ENCODE peak calls at places on chromosomes 13 and 19, in six cellular contexts. W, R, E, C, N and P are unnamed samples.

GRCh38 chr13:56314755-56315154 is 826.0 kb upstream of the PRR20A start:
- DNase-seq in W (no peak), R (no peak), E (no peak), C (no peak), N (no peak), P (no peak)

GRCh38 chr13:97749174-97749573 is 204.3 kb upstream of the IPO5 start:
- DNase-seq in W (no peak), R (no peak), E (no peak), C (no peak), N (no peak), P (no peak)

GRCh38 chr19:38667552-38668205 is 20.2 kb downstream of the ACTN4 start:
- DNase-seq in W (no peak), R (no peak), E (no peak), C (no peak), N (no peak), P (no peak)

GRCh38 chr19:4014541-4015491 is 7.3 kb downstream of the PIAS4 start:
- DNase-seq in W (no peak), R (no peak), E (no peak), C (no peak), N (peak; percentile 10), P (no peak)

GRCh38 chr13:66210677-66211076 is 1019.5 kb downstream of the PCDH9 start:
- DNase-seq in W (no peak), R (no peak), E (peak; percentile 85), C (no peak), N (no peak), P (no peak)

GRCh38 chr13:97295279-97296182 is 73.4 kb downstream of the MBNL2 start:
- DNase-seq in W (no peak), R (no peak), E (no peak), C (no peak), N (no peak), P (no peak)

GRCh38 chr19:1062387-1063029 is 4.5 kb upstream of the ARHGAP45 start:
- DNase-seq in W (no peak), R (no peak), E (no peak), C (no peak), N (no peak), P (no peak)

GRCh38 chr13:51148223-51148951 is 37.3 kb upstream of the C13orf42 start:
- DNase-seq in W (no peak), R (no peak), E (no peak), C (no peak), N (peak; percentile 52), P (no peak)

GRCh38 chr13:35684432-35684831 is 207.9 kb upstream of the MAB21L1 start:
- DNase-seq in W (no peak), R (no peak), E (no peak), C (no peak), N (no peak), P (no peak)

GRCh38 chr13:94660695-94661324 is 51.5 kb downstream of the SOX21 start:
- DNase-seq in W (no peak), R (no peak), E (no peak), C (no peak), N (peak; percentile 47), P (no peak)

DNA sequence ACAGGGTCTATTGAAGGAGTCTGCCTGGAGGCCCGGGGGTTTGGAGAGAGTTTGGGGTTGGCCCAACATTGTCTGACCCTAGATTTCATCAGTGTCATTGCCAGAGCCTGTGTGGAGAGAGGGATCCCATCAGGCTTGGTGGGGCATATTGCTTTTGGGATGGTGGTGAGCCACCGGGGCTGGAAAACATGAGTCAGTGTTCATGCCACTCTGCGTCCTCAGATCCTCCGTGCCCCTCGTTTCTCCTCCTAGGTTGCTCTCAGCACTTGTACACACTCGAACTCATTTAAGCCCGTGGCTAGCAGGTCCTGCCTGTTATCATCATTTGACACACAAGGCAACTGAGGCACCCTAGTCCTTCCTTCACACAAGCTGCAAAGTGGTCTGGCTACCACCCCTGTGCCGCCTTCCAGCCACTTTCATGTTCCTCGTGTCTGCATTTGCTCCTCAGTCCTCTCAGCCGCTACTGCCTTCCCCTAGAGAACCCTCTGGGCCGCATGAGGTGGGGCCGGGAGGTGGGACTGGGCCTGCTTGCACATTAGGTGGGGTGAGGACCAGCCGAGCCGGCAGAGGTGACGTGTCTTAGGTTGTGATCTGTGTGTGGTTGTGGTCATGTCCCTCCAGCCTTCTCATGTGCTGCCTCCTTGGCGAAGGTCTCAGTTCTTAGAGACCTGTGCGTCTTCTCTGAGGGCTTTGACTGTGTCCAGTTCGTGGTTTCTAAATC is 3.6 kb downstream of the NACC1 start:
- DNase-seq in W (no peak), R (no peak), E (no peak), C (no peak), N (no peak), P (no peak)
- TF ChIP-seq CTCF in W (no peak), R (no peak), E (no peak), C (no peak), N (no peak), P (no peak)

DNA sequence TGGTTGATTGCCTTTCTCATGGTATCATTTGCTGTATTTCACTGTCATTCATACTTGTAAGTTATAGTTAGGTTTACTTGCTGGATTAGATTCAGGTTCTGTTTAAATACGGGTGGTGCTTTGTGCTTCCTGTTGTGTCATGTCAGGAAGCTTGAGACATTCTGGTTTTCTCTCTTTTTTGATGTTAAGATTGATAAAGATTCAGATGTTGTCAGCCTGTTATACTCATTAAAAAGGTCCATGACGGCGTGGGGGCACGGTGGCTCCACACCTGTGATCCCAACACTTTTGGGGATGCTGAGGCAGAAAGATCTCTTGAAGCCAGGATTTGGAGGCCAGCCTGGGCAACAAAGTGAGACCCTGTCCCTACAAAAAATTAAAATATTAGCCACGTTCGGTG is 45.7 kb downstream of the NAA16 start:
- DNase-seq in W (no peak), R (peak; percentile 16), E (no peak), C (no peak), N (no peak), P (no peak)
- H3K4me3 ChIP-seq in W (no peak overlapping the region), R (no peak overlapping the region), E (no peak overlapping the region), C (no peak overlapping the region), N (no peak overlapping the region), P (no peak overlapping the region)

GRCh38 chr19:7197169-7197759 is 97.0 kb downstream of the INSR start:
- DNase-seq in W (peak; percentile 88), R (peak; percentile 94), E (peak; percentile 80), C (peak; percentile 94), N (peak; percentile 92), P (peak; percentile 89)
- TF ChIP-seq CTCF in W (peak; percentile 10), R (no peak), E (no peak), C (peak; percentile 2), N (no peak), P (no peak)

GRCh38 chr19:48321622-48322591 is 3.4 kb upstream of the EMP3 start:
- DNase-seq in W (peak; percentile 99), R (peak; percentile 99), E (peak; percentile 86), C (peak; percentile 99), N (peak; percentile 98), P (peak; percentile 90)
- H3K4me3 ChIP-seq in W (peak overlapping the region; percentile 59), R (peak overlapping the region; percentile 50), E (peak overlapping the region; percentile 67), C (peak overlapping the region; percentile 54), N (peak overlapping the region; percentile 42), P (peak overlapping the region; percentile 69)

DNA sequence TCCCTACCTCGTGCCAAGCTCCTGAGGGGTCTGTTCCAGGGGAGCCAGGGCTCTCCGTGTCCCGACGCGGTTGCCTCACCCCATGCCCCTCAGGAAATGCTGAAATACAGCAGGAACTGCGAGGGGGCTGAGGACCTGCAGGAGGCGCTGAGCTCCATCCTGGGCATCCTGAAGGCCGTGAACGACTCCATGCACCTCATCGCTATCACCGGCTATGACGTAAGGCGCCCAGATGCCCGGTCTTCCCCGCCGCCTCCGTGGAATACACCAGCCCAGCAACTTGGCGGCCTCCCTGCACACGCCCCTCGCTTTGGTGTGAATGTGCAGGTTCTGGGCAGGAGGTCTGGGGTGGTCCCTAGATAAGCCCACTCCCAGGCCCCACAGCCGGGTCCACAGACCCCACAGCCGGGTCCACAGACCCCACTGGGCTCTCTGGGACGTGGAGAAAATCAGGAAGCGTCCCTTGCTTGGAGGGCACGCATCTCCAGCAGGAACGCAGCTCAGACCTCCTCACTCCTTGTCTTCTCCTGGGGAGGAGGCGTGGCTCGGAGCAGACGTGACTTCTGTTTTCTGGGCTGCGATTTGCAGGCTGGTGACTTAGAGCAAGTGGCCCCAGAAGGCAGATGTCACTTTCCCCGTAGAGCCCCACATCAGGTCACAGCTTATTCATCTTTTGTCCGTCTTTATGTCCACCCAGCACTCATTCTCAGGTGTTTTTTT is 19.4 kb upstream of the F7 start:
- DNase-seq in W (no peak), R (no peak), E (no peak), C (no peak), N (peak; percentile 55), P (no peak)
- TF ChIP-seq CTCF in W (no peak), R (no peak), E (peak; percentile 15), C (no peak), N (peak; percentile 49), P (no peak)